ENCODE peak calls at places on chromosomes 11 and 22, in seven cellular contexts. D, A, N, P, T, X and O are unnamed samples.

GRCh38 chr11:43316451-43316850 is 4.7 kb downstream of the API5 start:
- DNase-seq in D (no peak), A (no peak), N (no peak), P (no peak), T (no peak), X (no peak), O (no peak)

GRCh38 chr22:49427341-49427740 is 400.3 kb downstream of the BRD1 start:
- DNase-seq in D (no peak), A (no peak), N (no peak), P (no peak), T (no peak), X (no peak), O (no peak)

GRCh38 chr11:86610559-86611341 is 61.7 kb downstream of the ME3 start:
- DNase-seq in D (no peak), A (no peak), N (no peak), P (no peak), T (no peak), X (peak), O (no peak)

GRCh38 chr11:33624082-33624481 is 76.5 kb downstream of the C11orf91 start:
- DNase-seq in D (no peak), A (no peak), N (no peak), P (no peak), T (no peak), X (peak), O (no peak)

GRCh38 chr22:47357493-47357892 is 595.0 kb downstream of the TBC1D22A start:
- DNase-seq in D (no peak), A (no peak), N (no peak), P (no peak), T (no peak), X (no peak), O (no peak)

GRCh38 chr11:126857860-126858808 is 142.4 kb downstream of the KIRREL3 start:
- DNase-seq in D (no peak), A (no peak), N (no peak), P (no peak), T (no peak), X (no peak), O (no peak)

GRCh38 chr22:36442506-36443197 is 38.8 kb downstream of the TXN2 start:
- DNase-seq in D (peak), A (no peak), N (no peak), P (no peak), T (peak), X (no peak), O (no peak)

GRCh38 chr11:46105134-46105628 is 16.1 kb downstream of the PHF21A start:
- DNase-seq in D (no peak), A (no peak), N (no peak), P (no peak), T (no peak), X (no peak), O (no peak)

GRCh38 chr11:87081358-87081757 is 43.6 kb downstream of the TMEM135 start:
- DNase-seq in D (no peak), A (no peak), N (no peak), P (no peak), T (peak), X (no peak), O (no peak)

GRCh38 chr11:134763030-134763388 is 351.0 kb upstream of the B3GAT1 start:
- DNase-seq in D (no peak), A (no peak), N (no peak), P (no peak), T (no peak), X (no peak), O (no peak)

GRCh38 chr11:116931206-116931953 is 94.0 kb upstream of the APOA1 start:
- DNase-seq in D (no peak), A (peak), N (no peak), P (no peak), T (peak), X (no peak), O (no peak)

GRCh38 chr11:68314886-68315580 is 2.6 kb downstream of the LRP5 start:
- DNase-seq in D (peak), A (no peak), N (no peak), P (no peak), T (peak), X (peak), O (no peak)

GRCh38 chr11:59769828-59770227 is 14.7 kb downstream of the STX3 start:
- DNase-seq in D (no peak), A (no peak), N (no peak), P (no peak), T (no peak), X (no peak), O (no peak)

GRCh38 chr22:22752556-22753477 is 108.4 kb downstream of the GGTLC2 start:
- DNase-seq in D (peak), A (peak), N (no peak), P (no peak), T (no peak), X (no peak), O (peak)

GRCh38 chr22:43012390-43012789 is 2.6 kb downstream of the PACSIN2 start:
- DNase-seq in D (no peak), A (no peak), N (no peak), P (no peak), T (no peak), X (no peak), O (no peak)

GRCh38 chr22:34993548-34993947 is 72.4 kb upstream of the ISX start:
- DNase-seq in D (no peak), A (no peak), N (no peak), P (no peak), T (no peak), X (no peak), O (no peak)

GRCh38 chr11:112058103-112058502 is 15.7 kb downstream of the PIH1D2 start:
- DNase-seq in D (no peak), A (no peak), N (no peak), P (no peak), T (no peak), X (no peak), O (no peak)

GRCh38 chr11:65305501-65306268 is 9.0 kb upstream of the CDC42EP2 start:
- DNase-seq in D (peak), A (no peak), N (no peak), P (no peak), T (no peak), X (no peak), O (no peak)

GRCh38 chr11:100404907-100405306 is 282.2 kb upstream of the ARHGAP42 start:
- DNase-seq in D (no peak), A (no peak), N (no peak), P (peak), T (no peak), X (no peak), O (no peak)

DNA sequence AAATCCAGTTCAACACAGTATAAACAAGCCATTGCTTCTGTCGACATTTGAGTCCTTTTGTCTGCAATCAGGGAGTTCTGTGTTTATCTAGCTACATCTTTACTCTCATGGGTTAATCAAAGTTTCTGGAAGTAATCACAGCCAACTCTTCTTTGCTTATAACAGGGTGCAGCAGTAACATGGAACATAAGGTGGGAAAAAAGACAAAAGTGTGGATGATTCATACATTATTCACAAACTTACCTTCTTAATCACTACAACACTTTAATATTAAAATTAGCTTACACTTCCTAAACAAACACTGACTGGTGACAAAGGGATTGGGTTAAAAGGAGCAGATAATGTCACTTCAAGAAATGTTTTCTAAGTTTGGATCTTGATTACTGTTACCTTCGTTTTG is 44.7 kb downstream of the SNX19 start:
- DNase-seq in D (no peak), A (no peak), N (no peak), P (no peak), T (no peak), X (no peak), O (no peak)
- H3K27ac ChIP-seq in D (no peak), A (no peak), N (no peak), P (no peak), T (no peak), X (no peak), O (peak)

DNA sequence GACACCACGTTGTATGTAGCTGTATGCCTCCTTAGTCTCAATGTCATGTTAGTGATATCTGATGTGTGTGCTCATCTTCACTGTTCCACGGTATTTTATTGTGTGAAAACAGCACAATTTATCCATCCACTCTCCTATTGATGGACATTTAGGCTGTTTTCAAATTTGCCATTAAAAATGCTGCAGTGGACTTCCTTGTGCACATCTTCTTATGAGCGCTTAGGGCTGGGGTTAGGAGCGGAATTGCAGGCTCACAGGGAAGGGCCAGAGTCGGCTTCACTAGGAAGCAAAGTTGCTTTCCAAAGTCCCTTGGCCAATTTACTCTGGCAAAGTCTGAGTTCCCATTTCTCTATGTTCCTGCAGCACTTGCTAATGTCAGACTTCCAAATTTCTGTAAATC is 75.3 kb downstream of the MYEOV start:
- DNase-seq in D (no peak), A (no peak), N (no peak), P (no peak), T (no peak), X (no peak), O (no peak)
- H3K27ac ChIP-seq in D (no peak), A (no peak), N (no peak), P (no peak), T (no peak), X (no peak), O (no peak)

GRCh38 chr11:10160350-10160749 is 133.7 kb downstream of the SBF2 start:
- DNase-seq in D (no peak), A (no peak), N (no peak), P (no peak), T (no peak), X (no peak), O (no peak)
- H3K27ac ChIP-seq in D (no peak), A (no peak), N (no peak), P (no peak), T (no peak), X (no peak), O (no peak)

GRCh38 chr11:12725047-12725862 is 51.0 kb downstream of the TEAD1 start:
- DNase-seq in D (no peak), A (no peak), N (no peak), P (no peak), T (no peak), X (no peak), O (no peak)
- H3K27ac ChIP-seq in D (no peak), A (no peak), N (no peak), P (peak), T (peak), X (peak), O (no peak)

GRCh38 chr22:28801845-28802594 is 1.7 kb upstream of the XBP1 start:
- DNase-seq in D (peak), A (no peak), N (no peak), P (no peak), T (peak), X (no peak), O (no peak)
- H3K27ac ChIP-seq in D (peak), A (peak), N (no peak), P (peak), T (peak), X (no peak), O (peak)